ENCODE peak calls at places on chromosome X, in four cellular contexts. Z, G, M and I are unnamed samples.

GRCh38 chrX:42089014-42089413 is 165.7 kb upstream of the CASK start:
- DNase-seq in Z (no peak), M (no peak), G (no peak), I (no peak)

GRCh38 chrX:15404712-15405111 is 20.5 kb upstream of the VEGFD start:
- DNase-seq in G (peak; percentile 59), M (peak; percentile 79), Z (no peak), I (no peak)

GRCh38 chrX:66046612-66047235 is 6.8 kb upstream of the VSIG4 start:
- DNase-seq in G (no peak), Z (peak; percentile 74), M (no peak), I (no peak)

GRCh38 chrX:120316587-120317283 is 5.5 kb upstream of the TMEM255A start:
- DNase-seq in G (no peak), M (no peak), Z (no peak), I (no peak)

GRCh38 chrX:50812995-50813842 is 775 bp downstream of the SHROOM4 start:
- DNase-seq in Z (no peak), G (peak; percentile 73), M (peak; percentile 39), I (peak; percentile 37)

GRCh38 chrX:24846551-24847170 is 152.9 kb downstream of the POLA1 start:
- DNase-seq in G (no peak), M (peak; percentile 69), Z (no peak), I (no peak)

GRCh38 chrX:77785400-77785745 is 643 bp downstream of the ATRX start:
- DNase-seq in G (no peak), M (peak; percentile 46), Z (peak; percentile 20), I (peak; percentile 51)

GRCh38 chrX:120692319-120692718 is 62.5 kb upstream of the C1GALT1C1 start:
- DNase-seq in G (no peak), Z (no peak), M (no peak), I (no peak)

GRCh38 chrX:10897768-10898167 is 213.4 kb upstream of the HCCS start:
- DNase-seq in M (no peak), G (no peak), Z (no peak), I (no peak)

GRCh38 chrX:101759000-101759399 is 99.3 kb upstream of the ARMCX2 start:
- DNase-seq in M (peak; percentile 51), Z (peak; percentile 38), G (peak; percentile 47), I (peak; percentile 79)

GRCh38 chrX:9153299-9153698 is 119.4 kb upstream of the FAM9B start:
- DNase-seq in M (no peak), G (no peak), Z (no peak), I (no peak)

GRCh38 chrX:38717871-38718270 is 83.4 kb upstream of the MID1IP1 start:
- DNase-seq in Z (peak; percentile 26), M (peak; percentile 26), G (no peak), I (peak; percentile 21)

GRCh38 chrX:19683358-19683757 is 168.1 kb upstream of the MAP3K15 start:
- DNase-seq in M (no peak), G (no peak), Z (no peak), I (no peak)

GRCh38 chrX:138691186-138691585 is 20.3 kb downstream of the FGF13 start:
- DNase-seq in Z (no peak), M (no peak), G (no peak), I (no peak)

GRCh38 chrX:45497290-45497689 is 296.6 kb upstream of the DIPK2B start:
- DNase-seq in G (no peak), M (no peak), Z (no peak), I (no peak)

GRCh38 chrX:9465380-9466114 is 689 bp downstream of the TBL1X start:
- DNase-seq in G (peak; percentile 58), M (no peak), Z (peak; percentile 22), I (peak; percentile 39)

GRCh38 chrX:149631293-149632165 is at the start of gene TMEM185A:
- DNase-seq in G (peak; percentile 84), M (peak; percentile 39), Z (peak; percentile 75), I (peak; percentile 73)

GRCh38 chrX:124393238-124393637 is 46.9 kb downstream of the SH2D1A start:
- DNase-seq in M (no peak), G (no peak), Z (no peak), I (no peak)

GRCh38 chrX:156002517-156002916 is 5.0 kb downstream of the IL9R start:
- DNase-seq in G (no peak), Z (no peak), M (no peak), I (no peak)

GRCh38 chrX:155998761-155999510 is 1.4 kb downstream of the IL9R start:
- DNase-seq in M (no peak), G (no peak), Z (no peak), I (no peak)

GRCh38 chrX:156001667-156002021 is 4.1 kb downstream of the IL9R start:
- DNase-seq in G (no peak), M (no peak), Z (no peak), I (no peak)

GRCh38 chrX:156001001-156001666 is 3.6 kb downstream of the IL9R start:
- DNase-seq in G (no peak), M (no peak), Z (no peak), I (no peak)

DNA sequence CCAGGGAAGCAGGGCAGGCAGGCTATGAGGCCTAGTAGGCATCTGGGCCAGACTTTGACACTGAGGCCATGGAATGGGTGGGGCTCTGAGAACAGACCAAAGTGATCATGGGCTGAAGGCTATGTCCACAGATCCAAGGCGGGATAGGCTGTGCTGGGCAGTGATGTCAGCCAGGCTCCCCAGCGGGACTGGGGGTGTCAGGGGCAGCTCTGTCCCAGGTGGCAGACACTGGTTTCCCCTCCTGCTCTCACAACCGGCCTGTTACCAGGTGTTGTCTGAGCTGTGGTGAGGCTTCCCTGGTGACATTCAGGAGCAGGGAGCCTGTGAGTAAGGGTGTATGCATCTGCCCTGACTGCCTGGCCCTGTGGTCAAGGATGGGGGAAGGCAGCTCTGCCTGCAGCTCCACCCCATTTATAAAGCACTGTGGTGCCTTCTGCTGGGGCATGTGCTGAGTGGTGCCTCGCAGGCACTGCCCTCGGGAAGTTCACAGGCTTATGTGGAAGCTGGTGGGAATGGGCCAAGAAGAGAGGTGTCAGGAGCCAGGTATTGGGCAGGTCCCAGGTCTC is 2.9 kb downstream of the IL9R start:
- DNase-seq in Z (no peak), G (no peak), M (no peak), I (no peak)
- H3K4me1 ChIP-seq in Z (no peaks in the 10 kb centered on the region), G (no peaks in the 10 kb centered on the region), M (no peaks in the 10 kb centered on the region), I (no peaks in the 10 kb centered on the region)

GRCh38 chrX:46580613-46581012 is 7.0 kb downstream of the CHST7 start:
- DNase-seq in M (no peak), Z (no peak), G (no peak), I (no peak)

GRCh38 chrX:46579250-46579649 is 5.7 kb downstream of the CHST7 start:
- DNase-seq in M (no peak), Z (no peak), G (no peak), I (no peak)

GRCh38 chrX:46582325-46582724 is 8.8 kb downstream of the CHST7 start:
- DNase-seq in Z (no peak), G (no peak), M (peak; percentile 42), I (no peak)

GRCh38 chrX:46587158-46587557 is 13.6 kb downstream of the CHST7 start:
- DNase-seq in G (no peak), M (no peak), Z (no peak), I (no peak)

GRCh38 chrX:46582964-46583363 is 9.4 kb downstream of the CHST7 start:
- DNase-seq in Z (no peak), G (no peak), M (peak; percentile 88), I (peak; percentile 23)
- H3K27ac ChIP-seq in Z (no peak overlapping the region), G (no peak overlapping the region), M (peak overlapping the region; percentile 84), I (peak overlapping the region; percentile 80)

GRCh38 chrX:2690856-2691542 is at the start of gene CD99:
- DNase-seq in G (peak; percentile 92), Z (peak; percentile 85), M (peak; percentile 87), I (peak; percentile 92)
- H3K4me1 ChIP-seq in G (peaks cover 28% of the 10 kb centered on the region), Z (peaks cover 34% of the 10 kb centered on the region), M (peaks cover 9% of the 10 kb centered on the region), I (peaks cover 5% of the 10 kb centered on the region)

DNA sequence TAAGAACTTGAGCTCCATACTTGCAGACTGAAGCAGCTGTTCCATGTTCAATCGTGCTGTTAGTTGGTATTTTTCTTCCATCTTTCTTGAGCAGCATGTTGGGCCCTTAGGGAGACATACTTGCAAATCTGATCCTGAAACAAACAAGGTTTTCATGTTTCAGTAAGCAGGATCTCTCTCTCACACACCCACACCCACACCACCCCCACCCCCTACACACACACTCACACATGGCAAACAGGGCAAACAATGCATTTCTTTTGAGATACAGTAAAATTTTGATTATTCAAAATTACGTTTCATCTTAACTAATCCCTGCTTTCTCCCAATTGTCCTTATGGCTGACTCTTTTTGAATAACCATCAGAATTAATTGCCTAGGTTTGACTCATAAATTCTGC is 32.3 kb downstream of the GPC3 start:
- DNase-seq in G (no peak), Z (no peak), M (no peak), I (peak; percentile 33)
- H3K27ac ChIP-seq in G (no peak overlapping the region), Z (no peak overlapping the region), M (no peak overlapping the region), I (no peak overlapping the region)

DNA sequence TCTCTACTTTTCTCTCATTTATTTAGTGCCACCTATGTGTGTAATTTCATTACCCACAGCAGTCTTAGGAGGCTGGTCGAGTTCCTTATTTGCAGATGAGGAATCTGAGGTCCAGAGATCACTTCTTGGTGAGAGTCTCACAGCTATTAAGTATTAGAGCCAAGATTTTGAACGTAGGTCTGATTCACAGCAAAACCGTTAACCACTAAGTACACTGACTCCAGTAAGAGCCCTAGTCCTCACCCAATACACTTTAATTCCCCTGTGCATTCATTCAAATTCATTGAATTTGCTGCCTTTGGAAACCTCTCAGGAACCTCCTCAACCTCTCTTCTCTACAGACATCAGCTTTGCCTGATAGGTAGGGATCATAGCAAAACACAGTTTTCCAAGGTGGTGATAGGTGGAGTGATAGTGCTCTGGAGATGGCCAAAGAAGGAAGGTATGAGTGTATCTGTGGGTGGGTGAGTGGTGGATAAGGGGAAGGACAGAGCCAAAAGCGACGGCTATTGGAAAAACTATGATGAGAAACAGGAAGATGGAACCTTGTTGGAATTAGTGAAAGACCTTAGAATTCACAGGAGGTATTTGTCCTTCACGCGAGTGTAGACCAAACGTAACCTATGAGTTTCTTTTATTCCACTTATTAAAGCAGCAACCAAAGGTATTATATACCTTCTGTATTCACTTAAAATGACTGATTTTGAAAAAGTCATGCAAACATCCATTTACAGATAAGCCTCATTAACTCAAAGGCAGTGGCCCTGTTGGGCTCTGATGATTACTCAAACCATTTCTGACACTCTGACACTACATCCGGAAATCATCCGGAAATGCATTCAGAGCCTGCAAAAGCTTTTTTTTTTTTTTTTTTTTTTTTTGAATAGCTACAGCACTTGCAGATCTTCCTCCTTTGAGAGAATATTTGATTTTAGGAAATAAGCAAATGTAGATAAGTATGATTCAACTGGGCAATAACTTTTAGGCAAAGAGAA is 6.3 kb downstream of the FMR1 start:
- DNase-seq in G (no peak), Z (no peak), M (no peak), I (no peak)
- H3K4me1 ChIP-seq in G (peaks cover 2% of the 10 kb centered on the region), Z (peaks cover 24% of the 10 kb centered on the region), M (no peaks in the 10 kb centered on the region), I (peaks cover 20% of the 10 kb centered on the region)

GRCh38 chrX:270848-271367 is 10.3 kb upstream of the PLCXD1 start:
- DNase-seq in G (peak; percentile 43), M (no peak), Z (no peak), I (no peak)
- H3K27ac ChIP-seq in G (no peak overlapping the region), M (no peak overlapping the region), Z (no peak overlapping the region), I (no peak overlapping the region)

GRCh38 chrX:39750246-39750790 is 347.4 kb downstream of the BCOR start:
- DNase-seq in M (no peak), Z (no peak), G (no peak), I (no peak)
- H3K4me1 ChIP-seq in M (peaks cover 3% of the 10 kb centered on the region), Z (peaks cover 19% of the 10 kb centered on the region), G (peaks cover 6% of the 10 kb centered on the region), I (peaks cover 24% of the 10 kb centered on the region)

DNA sequence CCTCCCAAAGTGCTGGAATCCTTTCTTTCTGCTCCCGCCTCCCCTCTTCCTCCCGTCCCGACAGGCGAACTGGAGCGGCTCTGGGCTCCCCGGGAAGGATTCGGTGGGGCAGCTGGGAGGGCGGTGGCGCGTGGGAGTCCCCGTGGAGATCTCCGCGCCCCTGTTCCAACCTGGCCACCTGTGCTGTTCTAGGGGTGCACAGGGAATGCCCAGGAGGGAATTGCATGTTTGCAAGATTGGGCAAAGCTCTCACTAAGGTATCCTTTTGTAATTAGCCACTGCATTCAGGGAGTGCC is 11.2 kb upstream of the ELF4 start:
- DNase-seq in Z (no peak), M (no peak), G (no peak), I (no peak)
- H3K27ac ChIP-seq in Z (no peak overlapping the region), M (no peak overlapping the region), G (no peak overlapping the region), I (no peak overlapping the region)

GRCh38 chrX:13047752-13048151 is 3.3 kb upstream of the FAM9C start:
- DNase-seq in G (no peak), Z (no peak), M (no peak), I (no peak)
- H3K4me1 ChIP-seq in G (no peaks in the 10 kb centered on the region), Z (peaks cover 20% of the 10 kb centered on the region), M (peaks cover 2% of the 10 kb centered on the region), I (peaks cover 15% of the 10 kb centered on the region)